ENCODE peak calls at places on chromosomes 2 and 18, in six cellular contexts. R is Peyer's patch, V is stomach, Y is spleen, Z is K562, W is body of pancreas. B is an unnamed sample.

GRCh38 chr2:238910751-238911351 is 63.0 kb downstream of the TWIST2 start:
- DNase-seq in R (no peak), V (peak; percentile 45), Y (no peak), W (peak; percentile 50), Z (no peak), B (no peak)

GRCh38 chr18:26656944-26657536 is 108.7 kb upstream of the KCTD1 start:
- DNase-seq in Z (no peak), W (peak; percentile 82), R (peak; percentile 59), Y (peak; percentile 91), V (peak; percentile 85), B (peak; percentile 66)

GRCh38 chr18:468841-469796 is 31.4 kb downstream of the COLEC12 start:
- DNase-seq in Y (no peak), R (no peak), W (no peak), V (no peak), Z (no peak), B (no peak)

GRCh38 chr2:234257859-234258561 is 207.5 kb downstream of the SPP2 start:
- DNase-seq in V (peak; percentile 46), W (peak; percentile 77), Y (peak; percentile 58), Z (no peak), R (peak; percentile 57), B (no peak)

GRCh38 chr18:46071894-46072867 is at the start of gene PSTPIP2:
- DNase-seq in R (peak; percentile 83), W (peak; percentile 83), V (peak; percentile 81), Y (peak; percentile 96), Z (peak; percentile 58), B (peak; percentile 77)

GRCh38 chr2:105734762-105735538 is 9.8 kb upstream of the NCK2 start:
- DNase-seq in Y (no peak), R (no peak), W (no peak), Z (no peak), V (no peak), B (no peak)

GRCh38 chr2:111194835-111195621 is 74.3 kb downstream of the BCL2L11 start:
- DNase-seq in R (peak; percentile 80), W (no peak), V (no peak), Z (peak; percentile 41), Y (no peak), B (no peak)

GRCh38 chr2:234556848-234557573 is 60.1 kb upstream of the ARL4C start:
- DNase-seq in W (no peak), R (no peak), V (peak; percentile 28), Y (no peak), Z (no peak), B (no peak)

GRCh38 chr2:172540421-172540820 is 15.5 kb upstream of the PDK1 start:
- DNase-seq in W (no peak), Z (no peak), Y (no peak), V (no peak), R (no peak), B (no peak)

GRCh38 chr2:50765146-50765545 is 266.8 kb downstream of the NRXN1 start:
- DNase-seq in W (no peak), Z (no peak), Y (no peak), R (no peak), V (no peak), B (no peak)

GRCh38 chr2:236063994-236064393 is 104.2 kb downstream of the GBX2 start:
- DNase-seq in V (no peak), W (no peak), Z (no peak), R (no peak), Y (no peak), B (no peak)

DNA sequence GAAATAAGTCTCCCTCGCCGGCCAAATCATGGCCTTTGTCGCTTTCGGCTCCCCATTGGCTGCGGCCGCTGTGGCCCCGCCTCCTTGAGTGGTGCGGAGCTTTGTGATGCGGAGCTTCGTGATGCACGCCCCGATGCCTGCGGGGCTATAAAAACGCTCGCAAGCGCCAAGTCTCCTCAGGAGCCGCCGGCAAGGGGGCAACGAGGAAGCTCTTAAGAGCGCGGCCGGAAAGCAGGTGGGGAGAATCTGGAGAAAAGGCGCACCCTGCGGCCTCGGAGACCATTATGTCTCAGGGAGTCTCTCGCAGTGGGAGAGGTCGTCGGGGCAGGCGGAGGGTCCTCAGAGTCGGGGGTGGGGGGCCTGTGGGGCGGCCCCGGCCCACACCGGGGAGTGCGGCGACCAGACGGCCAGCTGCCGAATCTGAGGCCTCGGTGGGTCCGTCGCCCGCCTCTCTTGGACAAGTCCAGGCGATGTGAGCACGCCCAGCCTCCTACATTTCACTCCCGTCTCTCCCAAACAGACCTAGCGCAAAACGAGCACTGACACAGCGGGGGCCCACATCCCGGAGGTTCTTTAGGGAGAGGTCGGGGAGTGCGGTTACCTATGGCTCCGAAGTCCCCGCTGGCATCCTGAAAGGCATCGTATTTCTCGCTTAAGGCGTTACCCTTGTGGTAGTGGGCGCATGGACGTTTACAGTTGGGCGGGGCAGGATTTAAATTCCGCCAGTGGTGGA is at the start of gene CABYR:
- DNase-seq in R (peak; percentile 85), Y (peak; percentile 90), W (peak; percentile 58), Z (no peak), V (peak; percentile 65), B (peak; percentile 67)
- TF ChIP-seq POLR2A in R (no peak), Y (peak; percentile 25), W (peak; percentile 53), Z (no peak), V (peak; percentile 18), B (no peak)

GRCh38 chr18:2569338-2570207 is 1.7 kb downstream of the METTL4 start:
- DNase-seq in Z (peak; percentile 31), Y (no peak), V (no peak), R (no peak), W (no peak), B (no peak)
- H3K4me3 ChIP-seq in Z (peak overlapping the region; percentile 61), Y (peak overlapping the region; percentile 65), V (peak overlapping the region; percentile 67), R (no peak overlapping the region), W (no peak overlapping the region), B (no peak overlapping the region)

DNA sequence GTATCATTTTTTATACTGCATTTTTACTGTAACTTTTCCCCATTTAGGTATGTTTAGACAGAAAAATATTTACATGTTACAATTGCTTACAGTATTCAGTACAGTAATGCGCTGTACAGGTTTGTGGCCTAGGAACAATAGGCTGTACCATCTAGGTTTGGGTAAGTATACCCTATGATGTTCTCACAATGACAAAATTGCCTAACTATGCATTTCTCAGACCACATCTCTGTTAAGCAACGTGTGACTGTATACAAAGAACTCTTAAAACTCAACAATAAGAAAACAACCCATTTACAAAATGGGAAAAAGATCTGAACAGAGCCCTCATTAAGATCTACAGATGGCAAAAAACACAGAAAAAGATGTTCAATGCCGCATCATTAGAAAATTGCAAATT is 29.4 kb downstream of the FAM210A start:
- DNase-seq in W (no peak), Z (no peak), Y (no peak), V (no peak), R (no peak), B (no peak)
- H3K9me3 ChIP-seq in W (no peaks in the 10 kb centered on the region), Z (no peaks in the 10 kb centered on the region), Y (peaks cover 27% of the 10 kb centered on the region), V (peaks cover 18% of the 10 kb centered on the region), R (no peaks in the 10 kb centered on the region), B (peaks cover 14% of the 10 kb centered on the region)

GRCh38 chr2:197452754-197453122 is 614 bp upstream of the COQ10B start:
- DNase-seq in Y (no peak), W (no peak), V (no peak), Z (no peak), R (no peak), B (no peak)
- TF ChIP-seq POLR2A in Y (no peak), W (no peak), V (peak; percentile 56), Z (peak; percentile 55), R (peak; percentile 84), B (no peak)

DNA sequence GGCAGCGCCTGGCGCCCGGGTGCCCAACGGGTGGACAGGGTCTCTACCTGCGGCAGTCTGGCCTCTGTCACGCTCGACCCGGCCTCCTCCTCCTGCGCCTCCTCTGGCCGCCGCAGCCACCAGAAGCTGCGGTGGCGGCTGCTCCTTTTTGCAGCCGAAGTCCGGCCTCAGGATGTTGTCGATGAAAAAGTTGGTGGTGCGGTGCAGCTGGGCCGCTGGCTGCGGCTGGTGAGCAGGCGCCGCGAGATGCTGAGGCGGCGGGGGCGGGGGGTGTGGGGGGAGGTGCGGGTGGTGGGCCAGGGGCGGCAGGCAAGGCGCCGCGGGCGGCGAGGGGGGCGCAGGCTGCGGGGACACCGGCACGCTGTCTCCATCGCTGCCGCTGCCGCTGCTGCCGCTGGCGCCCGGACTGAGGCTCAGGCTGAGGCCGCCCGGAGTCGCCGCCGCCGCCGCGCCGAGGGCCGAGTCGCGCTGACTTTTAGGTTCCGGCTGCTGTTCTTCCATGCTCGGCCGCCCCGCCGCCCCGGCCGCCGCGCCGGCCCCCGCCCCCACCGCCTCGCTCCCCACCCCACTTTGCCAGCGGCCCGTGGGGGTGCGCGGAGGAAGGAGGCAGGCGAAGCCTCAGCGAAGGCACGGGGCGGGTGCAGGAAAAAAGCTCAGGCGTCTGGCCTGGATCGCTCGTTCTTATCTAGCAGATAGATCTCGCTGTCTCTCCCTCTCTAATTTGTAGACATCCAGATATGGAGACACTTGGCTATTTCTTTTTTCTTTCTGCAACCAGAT is 591 bp downstream of the EN1 start:
- DNase-seq in Y (no peak), V (no peak), W (no peak), R (peak; percentile 40), Z (peak; percentile 62), B (no peak)
- H3K4me3 ChIP-seq in Y (peak overlapping the region; percentile 25), V (peak overlapping the region; percentile 31), W (no peak overlapping the region), R (no peak overlapping the region), Z (peak overlapping the region; percentile 38), B (peak overlapping the region; percentile 58)

DNA sequence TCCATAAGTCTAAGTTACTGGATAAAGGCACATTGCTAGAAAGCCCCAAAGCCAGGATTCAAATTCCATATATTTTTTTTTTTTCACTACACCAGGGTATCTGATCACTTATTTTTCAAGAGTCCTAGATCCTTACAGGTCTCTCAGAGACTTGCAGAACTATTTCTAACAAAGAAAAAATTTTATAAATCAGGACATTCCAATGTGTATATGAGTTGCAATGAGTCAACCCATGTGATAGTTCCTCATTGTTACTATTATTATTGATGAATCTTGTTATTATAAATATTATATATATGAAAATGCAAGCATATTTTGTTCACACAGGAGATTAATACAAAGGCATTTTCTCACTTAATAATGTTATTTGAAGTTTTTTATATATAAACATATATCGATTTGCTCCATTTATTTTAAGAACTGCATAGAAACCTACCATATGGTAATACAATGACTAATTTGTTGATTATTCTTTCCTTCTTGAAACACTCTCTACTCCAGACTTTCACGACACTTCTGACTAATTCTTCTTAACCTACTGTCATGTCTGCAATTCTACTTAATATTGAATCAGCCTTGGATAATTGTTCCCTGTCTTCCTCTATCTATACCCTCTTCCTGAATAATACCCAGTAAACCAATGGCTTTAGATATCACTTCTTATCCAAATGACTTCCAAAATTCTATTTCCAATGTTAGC is 968.4 kb upstream of the NRXN1 start:
- DNase-seq in V (no peak), Y (no peak), R (no peak), Z (no peak), W (no peak), B (no peak)
- H3K9me3 ChIP-seq in V (peaks cover 6% of the 10 kb centered on the region), Y (peaks cover 20% of the 10 kb centered on the region), R (no peaks in the 10 kb centered on the region), Z (no peaks in the 10 kb centered on the region), W (no peaks in the 10 kb centered on the region), B (no peaks in the 10 kb centered on the region)